ENCODE peak calls at places on chromosomes 13 and 19, in ten cellular contexts. Q is breast epithelium; T is iPS DF 6.9; X is psoas muscle; W is cardiac fibroblast; E is neuronal stem cell; I is IMR-90; H is CD4-positive, CD25-positive, alpha-beta regulatory T cell; F is A549; U is aorta. B is an unnamed sample.

GRCh38 chr19:55341191-55342043 is 1.7 kb downstream of the KMT5C start:
- DNase-seq in F (peak), X (peak), H (peak), T (no peak), Q (peak), I (peak), U (peak), E (peak), W (peak), B (peak)

GRCh38 chr19:3985643-3986259 is 488 bp upstream of the EEF2 start:
- DNase-seq in T (no peak), U (no peak), I (no peak), W (no peak), F (no peak), E (peak), Q (peak), X (no peak), H (no peak), B (no peak)

GRCh38 chr19:55131421-55131820 is 14.0 kb upstream of the PPP1R12C start:
- DNase-seq in Q (no peak), U (no peak), W (no peak), I (peak), F (no peak), X (no peak), E (no peak), T (no peak), H (no peak), B (no peak)

GRCh38 chr13:23718916-23719470 is 148.8 kb downstream of the TNFRSF19 start:
- DNase-seq in T (no peak), U (no peak), H (no peak), W (no peak), E (no peak), F (no peak), X (no peak), Q (no peak), I (peak), B (no peak)

GRCh38 chr19:41821003-41821735 is 23.3 kb downstream of the LYPD4 start:
- DNase-seq in H (peak), W (peak), F (peak), T (peak), I (peak), U (no peak), E (peak), Q (no peak), X (no peak), B (peak)

GRCh38 chr13:74452881-74453280 is 318.7 kb upstream of the KLF12 start:
- DNase-seq in U (no peak), H (no peak), F (no peak), X (no peak), W (no peak), Q (no peak), T (no peak), E (no peak), I (no peak), B (no peak)

GRCh38 chr13:99955107-99955746 is 16.3 kb downstream of the ZIC5 start:
- DNase-seq in Q (no peak), I (no peak), X (no peak), E (no peak), F (no peak), T (no peak), U (no peak), W (no peak), H (no peak), B (no peak)

GRCh38 chr19:19670070-19670551 is 1.5 kb downstream of the ZNF101 start:
- DNase-seq in H (no peak), W (no peak), E (no peak), F (no peak), I (no peak), U (no peak), X (no peak), Q (no peak), T (no peak), B (no peak)

GRCh38 chr19:7767487-7767886 is 4.4 kb downstream of the CLEC4M start:
- DNase-seq in I (no peak), X (no peak), F (no peak), H (no peak), T (no peak), E (no peak), W (no peak), U (no peak), Q (no peak), B (no peak)

GRCh38 chr19:32497386-32497785 is 83.6 kb upstream of the PDCD5 start:
- DNase-seq in X (no peak), E (no peak), I (no peak), W (no peak), H (no peak), U (no peak), Q (no peak), T (no peak), F (no peak), B (no peak)

GRCh38 chr13:20142019-20142926 is 18.6 kb downstream of the GJA3 start:
- DNase-seq in T (no peak), I (no peak), F (no peak), Q (no peak), H (no peak), W (no peak), U (no peak), X (no peak), E (no peak), B (no peak)

GRCh38 chr13:26785845-26786630 is 25.5 kb upstream of the GPR12 start:
- DNase-seq in W (peak), H (peak), F (no peak), X (peak), T (peak), E (no peak), I (no peak), Q (no peak), U (peak), B (no peak)

GRCh38 chr19:40178756-40179155 is 12.5 kb upstream of the MAP3K10 start:
- DNase-seq in F (no peak), X (no peak), H (no peak), W (no peak), E (no peak), U (no peak), Q (no peak), T (no peak), I (no peak), B (no peak)

GRCh38 chr13:97339019-97339988 is 94.7 kb upstream of the RAP2A start:
- DNase-seq in H (peak), I (peak), W (peak), X (peak), U (peak), E (no peak), F (no peak), Q (no peak), T (no peak), B (peak)

GRCh38 chr19:41584931-41585330 is 9.0 kb downstream of the CEACAM21 start:
- DNase-seq in W (no peak), Q (no peak), X (no peak), H (no peak), E (no peak), T (no peak), I (no peak), U (no peak), F (no peak), B (no peak)

GRCh38 chr13:98300956-98301641 is 124.0 kb upstream of the RNF113B start:
- DNase-seq in W (peak), X (no peak), Q (peak), F (no peak), I (peak), H (no peak), E (no peak), T (no peak), U (no peak), B (peak)

GRCh38 chr13:95246292-95247082 is 54.8 kb downstream of the ABCC4 start:
- DNase-seq in W (no peak), X (no peak), I (no peak), H (no peak), T (no peak), E (no peak), Q (no peak), U (no peak), F (no peak), B (no peak)

GRCh38 chr13:104854698-104855097 is 1680.8 kb downstream of the EFNB2 start:
- DNase-seq in X (no peak), Q (no peak), U (no peak), W (no peak), E (no peak), T (no peak), H (no peak), F (no peak), I (no peak), B (no peak)

GRCh38 chr13:111065698-111066097 is 49.4 kb upstream of the ARHGEF7 start:
- DNase-seq in W (no peak), X (no peak), Q (no peak), E (no peak), F (no peak), H (no peak), U (no peak), T (no peak), I (no peak), B (no peak)

GRCh38 chr19:51128227-51128626 is 3.5 kb downstream of the SIGLEC9 start:
- DNase-seq in E (no peak), Q (no peak), T (no peak), U (peak), F (no peak), I (no peak), X (no peak), H (no peak), W (no peak), B (no peak)
- H3K4me3 ChIP-seq in E (no peak), Q (no peak), T (no peak), U (no peak), F (no peak), I (no peak), X (no peak), H (no peak), W (no peak), B (no peak)

GRCh38 chr19:1103691-1104451 is at the start of gene GPX4:
- DNase-seq in T (peak), X (peak), U (peak), Q (peak), E (peak), F (peak), I (peak), W (peak), H (peak), B (peak)

GRCh38 chr19:1102407-1103106 is 1.2 kb upstream of the GPX4 start:
- DNase-seq in X (peak), T (no peak), E (no peak), Q (peak), I (peak), U (peak), F (no peak), H (no peak), W (peak), B (peak)

GRCh38 chr19:1104452-1105216 is 840 bp downstream of the GPX4 start:
- DNase-seq in W (peak), X (peak), Q (no peak), F (no peak), H (peak), I (peak), T (no peak), E (peak), U (peak), B (peak)

GRCh38 chr19:1098177-1099051 is 3.2 kb upstream of the POLR2E start:
- DNase-seq in F (no peak), H (no peak), X (no peak), E (no peak), Q (no peak), I (peak), T (no peak), U (peak), W (no peak), B (no peak)

DNA sequence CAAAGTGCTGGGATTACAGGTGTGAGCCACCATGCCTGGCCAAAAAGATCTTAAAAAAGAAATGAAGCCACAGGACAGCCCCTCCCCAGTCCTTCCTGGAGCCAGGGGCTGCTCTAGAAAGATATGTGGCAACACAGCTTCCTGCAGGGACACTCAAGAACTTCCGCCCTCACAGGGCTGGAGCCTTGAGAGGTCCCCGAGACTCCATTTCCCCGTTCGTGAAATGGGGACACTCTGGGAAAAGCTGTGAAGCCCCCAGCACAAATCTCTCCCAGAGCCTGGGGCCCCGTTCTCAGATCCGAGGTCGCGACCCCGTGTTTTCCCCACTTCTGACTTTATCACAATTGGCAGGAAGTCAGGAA is 2.5 kb upstream of the GPX4 start:
- DNase-seq in T (no peak), H (no peak), Q (no peak), I (no peak), W (no peak), U (peak), X (peak), F (no peak), E (no peak), B (no peak)
- H3K4me3 ChIP-seq in T (no peak), H (no peak), Q (peak), I (no peak), W (no peak), U (no peak), X (peak), F (no peak), E (no peak), B (peak)

GRCh38 chr19:12769689-12770088 is 5.7 kb downstream of the HOOK2 start:
- DNase-seq in U (no peak), F (no peak), H (peak), T (no peak), E (no peak), X (no peak), W (no peak), I (no peak), Q (no peak), B (no peak)
- H3K4me3 ChIP-seq in U (no peak), F (no peak), H (no peak), T (no peak), E (no peak), X (no peak), W (no peak), I (no peak), Q (no peak), B (no peak)

GRCh38 chr19:37692956-37693660 is 26.5 kb downstream of the ZNF607 start:
- DNase-seq in E (no peak), F (no peak), H (no peak), U (no peak), Q (no peak), I (no peak), X (no peak), T (no peak), W (no peak), B (no peak)
- H3K4me3 ChIP-seq in E (no peak), F (no peak), H (no peak), U (no peak), Q (peak), I (no peak), X (peak), T (no peak), W (no peak), B (no peak)

DNA sequence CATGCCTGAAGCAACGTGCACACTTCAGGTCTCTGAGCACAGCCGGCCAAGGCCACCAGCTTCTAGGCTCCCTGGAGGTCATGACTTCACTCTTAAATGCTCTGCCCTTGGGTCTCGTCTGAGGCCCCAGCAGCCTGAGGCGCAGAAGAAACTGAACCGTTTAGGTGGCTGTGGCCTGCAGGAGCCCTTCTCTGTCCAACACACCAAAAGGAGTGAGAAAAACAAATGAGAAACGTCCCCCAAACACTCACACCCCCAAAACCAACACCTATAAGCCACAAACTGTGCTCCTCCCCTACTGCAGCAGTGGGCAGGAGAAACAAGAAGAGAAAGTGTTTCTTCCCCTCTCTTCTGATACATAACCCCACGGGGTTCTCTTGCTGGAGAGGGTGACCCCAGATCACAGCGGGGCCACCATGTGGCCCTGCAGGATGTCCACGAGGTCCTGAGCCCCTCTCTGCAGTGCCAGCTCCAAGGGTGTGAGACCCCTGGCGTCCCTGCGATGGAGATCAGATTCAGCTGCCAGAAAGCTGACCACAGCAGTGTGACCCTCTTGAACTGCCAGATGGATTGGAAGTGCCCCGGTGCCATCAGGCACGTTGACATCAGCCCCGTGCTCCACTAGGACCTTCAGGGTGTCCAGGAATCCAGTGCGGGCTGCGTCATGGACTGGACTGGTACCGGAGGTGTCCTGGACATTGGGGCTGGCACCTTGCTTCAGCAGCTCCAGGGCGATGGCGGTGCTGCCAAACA is 1.0 kb upstream of the KRI1 start:
- DNase-seq in U (peak), X (no peak), I (no peak), W (no peak), E (no peak), Q (no peak), F (no peak), T (no peak), H (peak), B (no peak)
- H3K4me3 ChIP-seq in U (no peak), X (peak), I (no peak), W (no peak), E (peak), Q (peak), F (peak), T (no peak), H (peak), B (peak)

DNA sequence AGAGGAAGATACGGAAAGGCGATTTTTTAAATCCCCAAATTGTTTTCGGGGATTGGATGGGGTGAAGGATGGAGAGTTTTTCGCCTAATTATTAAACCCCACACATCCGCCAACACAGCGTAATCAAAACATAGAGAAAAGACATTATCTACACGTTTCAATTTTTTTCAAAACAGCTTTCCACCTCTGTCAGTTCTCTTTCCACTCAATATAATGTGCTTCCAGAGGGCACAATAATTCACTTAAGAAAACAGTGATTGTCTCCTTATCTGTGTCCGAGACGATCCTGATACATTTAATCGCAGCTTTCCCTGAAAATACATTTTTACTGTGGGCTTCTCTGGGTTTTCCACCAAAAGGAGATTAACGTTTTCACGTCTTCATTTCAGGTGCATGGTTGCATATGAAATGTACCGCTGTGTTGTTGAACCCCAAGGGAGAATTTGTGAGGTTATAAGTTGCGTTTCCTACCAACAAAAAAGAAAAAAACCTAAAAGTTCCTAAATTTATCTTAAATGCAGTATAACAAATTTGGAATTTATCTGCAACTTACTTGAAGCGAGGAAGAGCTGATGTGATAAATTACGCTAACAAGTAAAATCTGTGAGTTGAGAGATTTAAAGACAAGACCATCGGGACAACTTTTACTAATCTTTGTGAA is 625 bp upstream of the OBI1 start:
- DNase-seq in W (no peak), X (no peak), U (no peak), E (no peak), T (no peak), H (peak), I (peak), Q (no peak), F (peak), B (no peak)
- H3K4me3 ChIP-seq in W (peak), X (peak), U (peak), E (no peak), T (no peak), H (peak), I (peak), Q (peak), F (peak), B (peak)

DNA sequence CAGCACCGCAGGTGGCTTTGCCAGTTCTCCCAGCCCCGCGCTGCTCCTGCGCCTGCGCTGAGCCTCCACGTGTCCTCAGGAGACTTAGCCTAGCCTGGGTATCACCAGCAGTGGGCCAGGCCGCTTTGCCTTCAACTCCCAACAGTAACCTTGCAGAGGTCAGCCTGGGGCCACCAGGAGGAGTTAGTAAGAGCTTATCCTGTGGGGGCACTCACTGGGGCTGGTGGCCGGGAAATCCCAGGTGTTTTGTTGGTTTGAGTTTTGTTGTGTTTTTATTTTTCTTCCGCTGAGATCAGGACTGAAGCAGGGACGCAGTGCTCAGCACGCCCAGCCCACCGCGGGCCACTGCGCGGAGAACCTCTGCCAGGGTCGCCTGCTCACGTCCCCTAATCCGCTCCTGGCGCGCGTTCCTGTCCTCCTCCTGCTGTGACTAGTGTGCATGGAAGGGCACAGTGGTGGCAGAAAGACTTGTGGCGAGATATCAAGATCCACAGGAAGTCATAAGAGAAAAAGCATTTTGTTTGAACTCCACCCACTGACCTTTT is 207.4 kb upstream of the RFC3 start:
- DNase-seq in T (peak), W (peak), U (peak), E (peak), X (peak), F (no peak), H (peak), Q (no peak), I (no peak), B (peak)
- H3K4me3 ChIP-seq in T (no peak), W (peak), U (no peak), E (peak), X (peak), F (no peak), H (peak), Q (peak), I (no peak), B (peak)

DNA sequence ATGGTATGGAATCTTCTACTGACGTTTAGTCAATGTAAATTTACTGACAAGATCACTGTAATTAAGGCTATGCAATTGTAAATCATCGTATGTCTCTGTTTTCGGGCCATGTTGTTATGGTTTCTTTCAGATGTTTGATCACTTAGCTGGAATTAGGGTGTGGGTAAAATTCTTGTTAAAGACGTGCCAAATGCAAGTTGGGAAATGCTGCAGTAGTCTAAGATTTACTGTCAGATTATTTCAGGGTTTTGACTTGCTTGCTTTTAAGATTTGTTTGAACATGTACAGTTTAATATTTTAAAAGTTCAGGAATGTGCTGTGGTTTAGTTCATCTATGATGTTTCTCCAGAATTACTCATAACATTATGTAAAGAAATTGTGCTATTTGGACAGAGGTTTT is 10.8 kb downstream of the NDFIP2 start:
- DNase-seq in T (no peak), E (no peak), Q (no peak), X (no peak), H (no peak), U (no peak), F (no peak), W (peak), I (peak), B (peak)
- H3K4me3 ChIP-seq in T (no peak), E (no peak), Q (no peak), X (no peak), H (peak), U (no peak), F (no peak), W (no peak), I (peak), B (no peak)

GRCh38 chr19:49129238-49129583 is 9.9 kb downstream of the PPFIA3 start:
- DNase-seq in E (no peak), W (no peak), X (no peak), H (no peak), T (no peak), U (no peak), F (no peak), Q (no peak), I (no peak), B (no peak)
- H3K4me3 ChIP-seq in E (no peak), W (no peak), X (no peak), H (no peak), T (no peak), U (no peak), F (no peak), Q (no peak), I (no peak), B (no peak)

GRCh38 chr13:25095862-25096453 is at the start of gene PABPC3:
- DNase-seq in I (no peak), E (no peak), U (no peak), T (no peak), F (no peak), X (no peak), W (peak), H (no peak), Q (no peak), B (peak)
- H3K4me3 ChIP-seq in I (peak), E (no peak), U (no peak), T (no peak), F (no peak), X (no peak), W (peak), H (no peak), Q (peak), B (peak)

B was measured in fibroblast of pulmonary artery.